ENCODE peak calls at places on chromosomes 16 and 17, in seven cellular contexts. One of them, this sample, is unnamed.

GRCh38 chr16:1285669-1286491 is 23.6 kb upstream of the UBE2I start:
- DNase-seq in mesendoderm: no peak
- DNase-seq in H9: no peak
- DNase-seq in IMR-90: no peak
- DNase-seq in H1: no peak
- DNase-seq in trophoblast cell: no peak
- DNase-seq in mesenchymal stem cell: no peak
- DNase-seq in this sample: no peak

GRCh38 chr16:84041421-84041820 is 1.2 kb downstream of the SLC38A8 start:
- DNase-seq in mesendoderm: no peak
- DNase-seq in H9: no peak
- DNase-seq in IMR-90: no peak
- DNase-seq in H1: no peak
- DNase-seq in trophoblast cell: no peak
- DNase-seq in mesenchymal stem cell: no peak
- DNase-seq in this sample: no peak

GRCh38 chr17:5110816-5111215 is 862 bp downstream of the ZNF232 start:
- DNase-seq in mesendoderm: peak
- DNase-seq in H9: no peak
- DNase-seq in IMR-90: no peak
- DNase-seq in H1: no peak
- DNase-seq in trophoblast cell: no peak
- DNase-seq in mesenchymal stem cell: peak
- DNase-seq in this sample: peak

GRCh38 chr16:51591480-51591879 is 440.4 kb upstream of the SALL1 start:
- DNase-seq in mesendoderm: no peak
- DNase-seq in H9: no peak
- DNase-seq in IMR-90: no peak
- DNase-seq in H1: no peak
- DNase-seq in trophoblast cell: no peak
- DNase-seq in mesenchymal stem cell: no peak
- DNase-seq in this sample: no peak

GRCh38 chr17:74132354-74132753 is 71.1 kb upstream of the RPL38 start:
- DNase-seq in mesendoderm: peak
- DNase-seq in H9: peak
- DNase-seq in IMR-90: no peak
- DNase-seq in H1: no peak
- DNase-seq in trophoblast cell: no peak
- DNase-seq in mesenchymal stem cell: no peak
- DNase-seq in this sample: no peak

GRCh38 chr16:49755291-49755611 is 100.7 kb downstream of the ZNF423 start:
- DNase-seq in mesendoderm: peak
- DNase-seq in H9: no peak
- DNase-seq in IMR-90: peak
- DNase-seq in H1: no peak
- DNase-seq in trophoblast cell: peak
- DNase-seq in mesenchymal stem cell: peak
- DNase-seq in this sample: peak

GRCh38 chr16:71895679-71896385 is 501 bp downstream of the IST1 start:
- DNase-seq in mesendoderm: no peak
- DNase-seq in H9: no peak
- DNase-seq in IMR-90: peak
- DNase-seq in H1: no peak
- DNase-seq in trophoblast cell: peak
- DNase-seq in mesenchymal stem cell: peak
- DNase-seq in this sample: peak

GRCh38 chr17:71759422-71760060 is 361.3 kb upstream of the SOX9 start:
- DNase-seq in mesendoderm: no peak
- DNase-seq in H9: no peak
- DNase-seq in IMR-90: peak
- DNase-seq in H1: no peak
- DNase-seq in trophoblast cell: no peak
- DNase-seq in mesenchymal stem cell: no peak
- DNase-seq in this sample: no peak

GRCh38 chr17:71709271-71709670 is 411.5 kb upstream of the SOX9 start:
- DNase-seq in mesendoderm: no peak
- DNase-seq in H9: no peak
- DNase-seq in IMR-90: peak
- DNase-seq in H1: no peak
- DNase-seq in trophoblast cell: no peak
- DNase-seq in mesenchymal stem cell: peak
- DNase-seq in this sample: no peak

GRCh38 chr17:4854181-4854681 is 21.1 kb downstream of the MINK1 start:
- DNase-seq in mesendoderm: peak
- DNase-seq in H9: no peak
- DNase-seq in IMR-90: peak
- DNase-seq in H1: no peak
- DNase-seq in trophoblast cell: peak
- DNase-seq in mesenchymal stem cell: no peak
- DNase-seq in this sample: no peak

GRCh38 chr17:19706791-19707727 is 9.3 kb downstream of the SLC47A2 start:
- DNase-seq in mesendoderm: no peak
- DNase-seq in H9: peak
- DNase-seq in IMR-90: no peak
- DNase-seq in H1: no peak
- DNase-seq in trophoblast cell: no peak
- DNase-seq in mesenchymal stem cell: no peak
- DNase-seq in this sample: no peak

GRCh38 chr16:77169650-77170236 is 21.2 kb upstream of the MON1B start:
- DNase-seq in mesendoderm: peak
- DNase-seq in H9: peak
- DNase-seq in IMR-90: peak
- DNase-seq in H1: peak
- DNase-seq in trophoblast cell: peak
- DNase-seq in mesenchymal stem cell: peak
- DNase-seq in this sample: peak

GRCh38 chr17:9224485-9224884 is 203.2 kb downstream of the NTN1 start:
- DNase-seq in mesendoderm: no peak
- DNase-seq in H9: no peak
- DNase-seq in IMR-90: no peak
- DNase-seq in H1: no peak
- DNase-seq in trophoblast cell: peak
- DNase-seq in mesenchymal stem cell: no peak
- DNase-seq in this sample: no peak

GRCh38 chr16:57653936-57654335 is 14.2 kb upstream of the ADGRG3 start:
- DNase-seq in mesendoderm: no peak
- DNase-seq in H9: no peak
- DNase-seq in IMR-90: no peak
- DNase-seq in H1: no peak
- DNase-seq in trophoblast cell: peak
- DNase-seq in mesenchymal stem cell: no peak
- DNase-seq in this sample: no peak

GRCh38 chr17:81349397-81350319 is 45.6 kb upstream of the BAHCC1 start:
- DNase-seq in mesendoderm: no peak
- DNase-seq in H9: peak
- DNase-seq in IMR-90: no peak
- DNase-seq in H1: no peak
- DNase-seq in trophoblast cell: no peak
- DNase-seq in mesenchymal stem cell: no peak
- DNase-seq in this sample: no peak

GRCh38 chr17:35684046-35684802 is 47.2 kb upstream of the RASL10B start:
- DNase-seq in mesendoderm: peak
- DNase-seq in H9: peak
- DNase-seq in IMR-90: peak
- DNase-seq in H1: peak
- DNase-seq in trophoblast cell: peak
- DNase-seq in mesenchymal stem cell: peak
- DNase-seq in this sample: peak

GRCh38 chr16:72221216-72221995 is 49.5 kb upstream of the PMFBP1 start:
- DNase-seq in mesendoderm: no peak
- DNase-seq in H9: no peak
- DNase-seq in IMR-90: no peak
- DNase-seq in H1: no peak
- DNase-seq in trophoblast cell: no peak
- DNase-seq in mesenchymal stem cell: no peak
- DNase-seq in this sample: no peak

GRCh38 chr17:79987187-79987889 is 48.3 kb downstream of the TBC1D16 start:
- DNase-seq in mesendoderm: peak
- DNase-seq in H9: no peak
- DNase-seq in IMR-90: no peak
- DNase-seq in H1: no peak
- DNase-seq in trophoblast cell: peak
- DNase-seq in mesenchymal stem cell: no peak
- DNase-seq in this sample: no peak

GRCh38 chr16:89412811-89413210 is 77.5 kb downstream of the ANKRD11 start:
- DNase-seq in mesendoderm: peak
- DNase-seq in H9: no peak
- DNase-seq in IMR-90: no peak
- DNase-seq in H1: no peak
- DNase-seq in trophoblast cell: no peak
- DNase-seq in mesenchymal stem cell: peak
- DNase-seq in this sample: peak

GRCh38 chr17:11514981-11515680 is 83.1 kb upstream of the DNAH9 start:
- DNase-seq in mesendoderm: no peak
- DNase-seq in H9: no peak
- DNase-seq in IMR-90: no peak
- DNase-seq in H1: no peak
- DNase-seq in trophoblast cell: no peak
- DNase-seq in mesenchymal stem cell: no peak
- DNase-seq in this sample: no peak

GRCh38 chr16:85557976-85558589 is 55.0 kb upstream of the GSE1 start:
- DNase-seq in mesendoderm: peak
- DNase-seq in H9: no peak
- DNase-seq in IMR-90: no peak
- DNase-seq in H1: no peak
- DNase-seq in trophoblast cell: peak
- DNase-seq in mesenchymal stem cell: peak
- DNase-seq in this sample: no peak

GRCh38 chr17:32626371-32626770 is 139.6 kb downstream of the CDK5R1 start:
- DNase-seq in mesendoderm: no peak
- DNase-seq in H9: no peak
- DNase-seq in IMR-90: no peak
- DNase-seq in H1: no peak
- DNase-seq in trophoblast cell: no peak
- DNase-seq in mesenchymal stem cell: no peak
- DNase-seq in this sample: no peak
- H2AK5ac ChIP-seq in mesendoderm: no peak
- H2AK5ac ChIP-seq in H9: no peak
- H2AK5ac ChIP-seq in IMR-90: no peak
- H2AK5ac ChIP-seq in H1: no peak
- H2AK5ac ChIP-seq in trophoblast cell: no peak
- H2AK5ac ChIP-seq in mesenchymal stem cell: no peak
- H2AK5ac ChIP-seq in this sample: no peak

GRCh38 chr17:75918112-75918445 is 13.4 kb upstream of the MRPL38 start:
- DNase-seq in mesendoderm: no peak
- DNase-seq in H9: no peak
- DNase-seq in IMR-90: no peak
- DNase-seq in H1: no peak
- DNase-seq in trophoblast cell: peak
- DNase-seq in mesenchymal stem cell: no peak
- DNase-seq in this sample: no peak

GRCh38 chr17:75915268-75915667 is 10.6 kb upstream of the MRPL38 start:
- DNase-seq in mesendoderm: no peak
- DNase-seq in H9: no peak
- DNase-seq in IMR-90: no peak
- DNase-seq in H1: no peak
- DNase-seq in trophoblast cell: no peak
- DNase-seq in mesenchymal stem cell: no peak
- DNase-seq in this sample: no peak

GRCh38 chr17:75919611-75920010 is 14.9 kb upstream of the MRPL38 start:
- DNase-seq in mesendoderm: no peak
- DNase-seq in H9: no peak
- DNase-seq in IMR-90: no peak
- DNase-seq in H1: no peak
- DNase-seq in trophoblast cell: no peak
- DNase-seq in mesenchymal stem cell: no peak
- DNase-seq in this sample: no peak

GRCh38 chr17:75920045-75920560 is 15.4 kb upstream of the MRPL38 start:
- DNase-seq in mesendoderm: no peak
- DNase-seq in H9: no peak
- DNase-seq in IMR-90: no peak
- DNase-seq in H1: no peak
- DNase-seq in trophoblast cell: no peak
- DNase-seq in mesenchymal stem cell: no peak
- DNase-seq in this sample: no peak

GRCh38 chr17:75917443-75918111 is 12.9 kb upstream of the MRPL38 start:
- DNase-seq in mesendoderm: no peak
- DNase-seq in H9: no peak
- DNase-seq in IMR-90: no peak
- DNase-seq in H1: no peak
- DNase-seq in trophoblast cell: no peak
- DNase-seq in mesenchymal stem cell: no peak
- DNase-seq in this sample: no peak
- H2AK5ac ChIP-seq in mesendoderm: no peak
- H2AK5ac ChIP-seq in H9: no peak
- H2AK5ac ChIP-seq in IMR-90: no peak
- H2AK5ac ChIP-seq in H1: no peak
- H2AK5ac ChIP-seq in trophoblast cell: no peak
- H2AK5ac ChIP-seq in mesenchymal stem cell: no peak
- H2AK5ac ChIP-seq in this sample: no peak

GRCh38 chr17:42403150-42403549 is 14.9 kb upstream of the STAT3 start:
- DNase-seq in mesendoderm: peak
- DNase-seq in H9: peak
- DNase-seq in IMR-90: no peak
- DNase-seq in H1: no peak
- DNase-seq in trophoblast cell: no peak
- DNase-seq in mesenchymal stem cell: no peak
- DNase-seq in this sample: no peak

GRCh38 chr17:42399121-42399520 is 10.9 kb upstream of the STAT3 start:
- DNase-seq in mesendoderm: no peak
- DNase-seq in H9: no peak
- DNase-seq in IMR-90: no peak
- DNase-seq in H1: no peak
- DNase-seq in trophoblast cell: no peak
- DNase-seq in mesenchymal stem cell: no peak
- DNase-seq in this sample: no peak

GRCh38 chr17:42404326-42405055 is 16.2 kb upstream of the STAT3 start:
- DNase-seq in mesendoderm: no peak
- DNase-seq in H9: no peak
- DNase-seq in IMR-90: no peak
- DNase-seq in H1: no peak
- DNase-seq in trophoblast cell: no peak
- DNase-seq in mesenchymal stem cell: no peak
- DNase-seq in this sample: no peak

GRCh38 chr17:42402121-42402516 is 13.9 kb upstream of the STAT3 start:
- DNase-seq in mesendoderm: no peak
- DNase-seq in H9: no peak
- DNase-seq in IMR-90: peak
- DNase-seq in H1: no peak
- DNase-seq in trophoblast cell: no peak
- DNase-seq in mesenchymal stem cell: peak
- DNase-seq in this sample: no peak

GRCh38 chr17:42399948-42400843 is 12.0 kb upstream of the STAT3 start:
- DNase-seq in mesendoderm: peak
- DNase-seq in H9: peak
- DNase-seq in IMR-90: no peak
- DNase-seq in H1: no peak
- DNase-seq in trophoblast cell: no peak
- DNase-seq in mesenchymal stem cell: no peak
- DNase-seq in this sample: no peak
- H2AK5ac ChIP-seq in mesendoderm: no peak
- H2AK5ac ChIP-seq in H9: no peak
- H2AK5ac ChIP-seq in IMR-90: no peak
- H2AK5ac ChIP-seq in H1: no peak
- H2AK5ac ChIP-seq in trophoblast cell: no peak
- H2AK5ac ChIP-seq in mesenchymal stem cell: no peak
- H2AK5ac ChIP-seq in this sample: no peak

DNA sequence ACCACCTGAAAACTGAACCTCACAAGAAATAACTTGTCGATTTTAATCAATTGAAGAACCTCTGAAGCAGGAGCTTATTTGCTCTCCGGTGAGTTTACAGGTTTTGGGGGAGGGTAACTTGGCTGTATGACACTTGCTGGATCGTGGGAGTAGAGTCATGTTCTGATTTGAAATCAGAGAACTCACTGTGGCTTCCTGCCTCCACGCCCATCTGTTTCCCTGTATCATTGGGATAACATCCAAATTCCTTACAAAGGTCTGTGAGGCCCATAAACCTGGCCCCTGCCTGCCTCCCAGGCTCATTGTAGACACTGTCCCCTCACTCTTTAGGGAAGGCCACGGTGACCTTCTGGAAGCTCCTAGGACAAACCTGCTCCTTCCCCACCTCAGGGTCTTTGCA is 48.3 kb downstream of the C17orf67 start:
- DNase-seq in mesendoderm: no peak
- DNase-seq in H9: no peak
- DNase-seq in IMR-90: peak
- DNase-seq in H1: no peak
- DNase-seq in trophoblast cell: no peak
- DNase-seq in mesenchymal stem cell: no peak
- DNase-seq in this sample: no peak
- H2AK5ac ChIP-seq in mesendoderm: no peak
- H2AK5ac ChIP-seq in H9: no peak
- H2AK5ac ChIP-seq in IMR-90: peak
- H2AK5ac ChIP-seq in H1: no peak
- H2AK5ac ChIP-seq in trophoblast cell: no peak
- H2AK5ac ChIP-seq in mesenchymal stem cell: peak
- H2AK5ac ChIP-seq in this sample: no peak

This sample was measured in neuronal stem cell.